ENCODE peak calls at places on chromosomes 4 and X, in eight cellular contexts. A, I, O, C, Q, V, X and J are unnamed samples.

GRCh38 chr4:157220026-157220881 is at the start of gene GRIA2:
- DNase-seq in A (no peak), I (peak), O (no peak), C (peak), Q (peak), V (no peak), X (peak), J (peak)

GRCh38 chr4:121900132-121900983 is 30.1 kb upstream of the BBS7 start:
- DNase-seq in A (peak), I (no peak), O (peak), C (peak), Q (peak), V (no peak), X (peak), J (no peak)

GRCh38 chr4:38674206-38675144 is 10.5 kb downstream of the KLF3 start:
- DNase-seq in A (no peak), I (no peak), O (no peak), C (no peak), Q (no peak), V (no peak), X (peak), J (no peak)

GRCh38 chr4:153789741-153790651 is 1.1 kb upstream of the SFRP2 start:
- DNase-seq in A (no peak), I (no peak), O (no peak), C (no peak), Q (no peak), V (no peak), X (peak), J (no peak)

GRCh38 chrX:38879631-38880220 is 78.5 kb downstream of the MID1IP1 start:
- DNase-seq in A (no peak), I (no peak), O (no peak), C (no peak), Q (peak), V (no peak), X (peak), J (no peak)

GRCh38 chr4:141427726-141428296 is 207.1 kb downstream of the ZNF330 start:
- DNase-seq in A (no peak), I (no peak), O (no peak), C (peak), Q (no peak), V (no peak), X (no peak), J (no peak)

GRCh38 chrX:13087322-13088154 is 43.1 kb upstream of the FAM9C start:
- DNase-seq in A (peak), I (no peak), O (no peak), C (peak), Q (no peak), V (peak), X (no peak), J (no peak)

GRCh38 chr4:161791796-161792556 is 371.8 kb downstream of the FSTL5 start:
- DNase-seq in A (no peak), I (no peak), O (no peak), C (no peak), Q (no peak), V (no peak), X (no peak), J (peak)

GRCh38 chr4:37802068-37802666 is 24.3 kb upstream of the PGM2 start:
- DNase-seq in A (no peak), I (no peak), O (peak), C (peak), Q (peak), V (no peak), X (peak), J (no peak)

GRCh38 chrX:149365552-149365951 is 139.6 kb downstream of the IDS start:
- DNase-seq in A (no peak), I (no peak), O (no peak), C (no peak), Q (no peak), V (no peak), X (no peak), J (no peak)